ENCODE peak calls at places on chromosomes 7 and 10, in seven cellular contexts. V, G, X, B, Y, M and E are unnamed samples.

GRCh38 chr7:137992738-137993394 is 9.0 kb downstream of the CREB3L2 start:
- DNase-seq in V (no peak), G (no peak), X (no peak), B (no peak), Y (no peak), M (peak), E (no peak)

GRCh38 chr7:40095695-40096327 is 38.6 kb downstream of the MPLKIP start:
- DNase-seq in V (no peak), G (no peak), X (no peak), B (no peak), Y (no peak), M (no peak), E (no peak)

GRCh38 chr7:120023494-120024167 is 249.3 kb upstream of the KCND2 start:
- DNase-seq in V (no peak), G (no peak), X (no peak), B (no peak), Y (no peak), M (no peak), E (no peak)

GRCh38 chr7:2993868-2994267 is 49.8 kb downstream of the CARD11 start:
- DNase-seq in V (peak), G (no peak), X (no peak), B (no peak), Y (no peak), M (peak), E (no peak)

GRCh38 chr7:18762189-18762588 is 266.6 kb downstream of the HDAC9 start:
- DNase-seq in V (no peak), G (no peak), X (no peak), B (no peak), Y (no peak), M (no peak), E (no peak)

GRCh38 chr10:21065621-21066248 is 168.6 kb upstream of the NEBL start:
- DNase-seq in V (no peak), G (no peak), X (no peak), B (no peak), Y (no peak), M (no peak), E (no peak)

GRCh38 chr10:94294168-94294567 is 68.6 kb downstream of the NOC3L start:
- DNase-seq in V (no peak), G (no peak), X (no peak), B (no peak), Y (no peak), M (no peak), E (no peak)

GRCh38 chr7:2523461-2523905 is 3.9 kb downstream of the LFNG start:
- DNase-seq in V (peak), G (peak), X (no peak), B (no peak), Y (no peak), M (no peak), E (no peak)

GRCh38 chr10:79001082-79001885 is 67.5 kb upstream of the ZMIZ1 start:
- DNase-seq in V (no peak), G (no peak), X (no peak), B (no peak), Y (no peak), M (peak), E (no peak)

GRCh38 chr7:137778511-137778910 is 68.3 kb downstream of the DGKI start:
- DNase-seq in V (no peak), G (no peak), X (no peak), B (no peak), Y (no peak), M (no peak), E (no peak)

GRCh38 chr7:78959471-78959870 is 494.0 kb downstream of the MAGI2 start:
- DNase-seq in V (no peak), G (no peak), X (no peak), B (no peak), Y (no peak), M (no peak), E (no peak)

GRCh38 chr7:27351137-27351536 is 108.5 kb downstream of the EVX1 start:
- DNase-seq in V (no peak), G (no peak), X (no peak), B (no peak), Y (no peak), M (no peak), E (no peak)